ENCODE peak calls at places on chromosomes 3 and 15, in four cellular contexts. One of them, this sample, is unnamed.

GRCh38 chr3:179430277-179430870 is 20.9 kb downstream of the GNB4 start:
- DNase-seq in PC-9: no peak
- DNase-seq in cardiac muscle cell: no peak
- DNase-seq in CD8-positive, alpha-beta memory T cell: no peak
- DNase-seq in this sample: no peak

GRCh38 chr15:85646538-85647091 is 148.1 kb downstream of the KLHL25 start:
- DNase-seq in PC-9: no peak
- DNase-seq in cardiac muscle cell: no peak
- DNase-seq in CD8-positive, alpha-beta memory T cell: peak
- DNase-seq in this sample: no peak

GRCh38 chr3:173893835-173894234 is 496.3 kb downstream of the NLGN1 start:
- DNase-seq in PC-9: no peak
- DNase-seq in cardiac muscle cell: no peak
- DNase-seq in CD8-positive, alpha-beta memory T cell: no peak
- DNase-seq in this sample: no peak

GRCh38 chr15:57747206-57747605 is 40.7 kb downstream of the POLR2M start:
- DNase-seq in PC-9: no peak
- DNase-seq in cardiac muscle cell: peak
- DNase-seq in CD8-positive, alpha-beta memory T cell: no peak
- DNase-seq in this sample: no peak

GRCh38 chr3:111667170-111667569 is 72.0 kb upstream of the ZBED2 start:
- DNase-seq in PC-9: no peak
- DNase-seq in cardiac muscle cell: no peak
- DNase-seq in CD8-positive, alpha-beta memory T cell: no peak
- DNase-seq in this sample: no peak

GRCh38 chr3:161266731-161267150 is 45.6 kb downstream of the NMD3 start:
- DNase-seq in PC-9: no peak
- DNase-seq in cardiac muscle cell: peak
- DNase-seq in CD8-positive, alpha-beta memory T cell: no peak
- DNase-seq in this sample: peak

GRCh38 chr3:124401841-124402240 is 328.4 kb upstream of the UMPS start:
- DNase-seq in PC-9: no peak
- DNase-seq in cardiac muscle cell: peak
- DNase-seq in CD8-positive, alpha-beta memory T cell: no peak
- DNase-seq in this sample: no peak

GRCh38 chr3:177713921-177714900 is 516.9 kb upstream of the TBL1XR1 start:
- DNase-seq in PC-9: no peak
- DNase-seq in cardiac muscle cell: no peak
- DNase-seq in CD8-positive, alpha-beta memory T cell: no peak
- DNase-seq in this sample: no peak

GRCh38 chr15:39426552-39427532 is 154.0 kb upstream of the THBS1 start:
- DNase-seq in PC-9: no peak
- DNase-seq in cardiac muscle cell: peak
- DNase-seq in CD8-positive, alpha-beta memory T cell: peak
- DNase-seq in this sample: no peak

GRCh38 chr3:105332961-105333360 is 33.7 kb upstream of the ALCAM start:
- DNase-seq in PC-9: no peak
- DNase-seq in cardiac muscle cell: no peak
- DNase-seq in CD8-positive, alpha-beta memory T cell: no peak
- DNase-seq in this sample: no peak

GRCh38 chr3:105328338-105328730 is 38.4 kb upstream of the ALCAM start:
- DNase-seq in PC-9: no peak
- DNase-seq in cardiac muscle cell: no peak
- DNase-seq in CD8-positive, alpha-beta memory T cell: no peak
- DNase-seq in this sample: peak

GRCh38 chr3:105334138-105334882 is 32.4 kb upstream of the ALCAM start:
- DNase-seq in PC-9: no peak
- DNase-seq in cardiac muscle cell: peak
- DNase-seq in CD8-positive, alpha-beta memory T cell: no peak
- DNase-seq in this sample: no peak
- H3K27ac ChIP-seq in PC-9: no peak
- H3K27ac ChIP-seq in cardiac muscle cell: no peak
- H3K27ac ChIP-seq in CD8-positive, alpha-beta memory T cell: no peak
- H3K27ac ChIP-seq in this sample: no peak

DNA sequence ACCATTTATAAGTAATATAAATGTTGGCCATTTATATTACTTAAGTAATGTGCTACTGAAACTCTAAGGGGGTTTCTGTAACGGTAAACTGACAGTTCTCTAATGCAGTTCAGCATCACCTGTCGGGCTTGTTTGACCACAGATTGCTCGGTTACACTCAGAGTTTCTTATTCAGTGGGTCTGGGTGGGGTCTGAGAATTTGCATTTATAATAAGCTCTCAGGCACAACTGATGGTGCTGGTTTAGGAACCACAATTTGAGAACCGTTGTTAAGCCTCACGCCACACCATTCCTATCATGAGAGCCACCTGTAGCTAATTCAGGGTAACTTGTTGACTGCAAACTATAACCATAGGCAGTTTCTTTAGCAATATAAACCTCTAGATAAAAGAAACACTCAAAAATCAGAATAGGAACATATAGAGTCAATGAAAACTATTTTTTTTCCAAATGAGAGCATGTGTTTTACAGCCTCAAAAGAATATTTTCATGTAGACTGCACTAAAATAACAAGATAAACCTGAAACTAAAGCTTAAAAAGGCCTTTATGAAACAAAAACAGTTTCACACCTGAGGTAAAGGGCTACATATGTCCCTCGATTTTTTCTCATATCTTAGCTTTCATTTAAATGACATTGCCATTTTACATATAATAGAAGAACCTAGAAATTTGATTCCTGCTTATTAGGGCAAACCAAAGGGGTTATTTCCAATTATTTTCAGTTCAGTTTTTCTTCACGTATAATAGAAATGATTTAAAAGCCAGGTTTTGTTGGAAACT is 604.8 kb downstream of the UNC13C start:
- DNase-seq in PC-9: no peak
- DNase-seq in cardiac muscle cell: no peak
- DNase-seq in CD8-positive, alpha-beta memory T cell: no peak
- DNase-seq in this sample: no peak
- H3K27ac ChIP-seq in PC-9: no peak
- H3K27ac ChIP-seq in cardiac muscle cell: no peak
- H3K27ac ChIP-seq in CD8-positive, alpha-beta memory T cell: no peak
- H3K27ac ChIP-seq in this sample: no peak

GRCh38 chr3:41277790-41278465 is 78.6 kb downstream of the CTNNB1 start:
- DNase-seq in PC-9: no peak
- DNase-seq in cardiac muscle cell: no peak
- DNase-seq in CD8-positive, alpha-beta memory T cell: no peak
- DNase-seq in this sample: no peak
- H3K27ac ChIP-seq in PC-9: no peak
- H3K27ac ChIP-seq in cardiac muscle cell: no peak
- H3K27ac ChIP-seq in CD8-positive, alpha-beta memory T cell: no peak
- H3K27ac ChIP-seq in this sample: no peak

DNA sequence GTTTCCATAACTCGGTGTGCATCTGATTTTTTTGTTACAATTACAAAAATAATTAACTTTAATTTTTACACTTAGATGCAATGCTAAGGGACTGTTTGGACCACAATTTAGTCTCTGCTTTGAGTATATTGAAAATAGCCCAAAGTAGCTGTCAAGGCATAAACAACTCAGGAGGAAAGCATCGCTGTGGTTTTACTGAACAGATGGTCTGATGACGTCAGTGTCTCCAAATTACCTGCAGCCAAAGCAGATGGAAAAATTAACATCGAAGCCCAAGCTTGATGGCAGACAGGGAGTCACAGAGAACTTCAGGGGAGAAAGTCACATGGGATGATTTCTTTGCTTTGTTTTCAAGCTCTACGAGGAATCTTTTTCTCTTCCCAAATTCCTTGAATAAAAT is 83.1 kb upstream of the PLCL2 start:
- DNase-seq in PC-9: no peak
- DNase-seq in cardiac muscle cell: peak
- DNase-seq in CD8-positive, alpha-beta memory T cell: no peak
- DNase-seq in this sample: no peak
- H3K27ac ChIP-seq in PC-9: no peak
- H3K27ac ChIP-seq in cardiac muscle cell: no peak
- H3K27ac ChIP-seq in CD8-positive, alpha-beta memory T cell: no peak
- H3K27ac ChIP-seq in this sample: no peak

GRCh38 chr15:99707481-99708270 is 25.6 kb downstream of the LYSMD4 start:
- DNase-seq in PC-9: no peak
- DNase-seq in cardiac muscle cell: no peak
- DNase-seq in CD8-positive, alpha-beta memory T cell: no peak
- DNase-seq in this sample: peak
- H3K27ac ChIP-seq in PC-9: no peak
- H3K27ac ChIP-seq in cardiac muscle cell: peak
- H3K27ac ChIP-seq in CD8-positive, alpha-beta memory T cell: no peak
- H3K27ac ChIP-seq in this sample: peak

GRCh38 chr3:59752925-59753324 is 703.1 kb upstream of the CFAP20DC start:
- DNase-seq in PC-9: no peak
- DNase-seq in cardiac muscle cell: no peak
- DNase-seq in CD8-positive, alpha-beta memory T cell: no peak
- DNase-seq in this sample: no peak
- H3K27ac ChIP-seq in PC-9: no peak
- H3K27ac ChIP-seq in cardiac muscle cell: no peak
- H3K27ac ChIP-seq in CD8-positive, alpha-beta memory T cell: no peak
- H3K27ac ChIP-seq in this sample: no peak

DNA sequence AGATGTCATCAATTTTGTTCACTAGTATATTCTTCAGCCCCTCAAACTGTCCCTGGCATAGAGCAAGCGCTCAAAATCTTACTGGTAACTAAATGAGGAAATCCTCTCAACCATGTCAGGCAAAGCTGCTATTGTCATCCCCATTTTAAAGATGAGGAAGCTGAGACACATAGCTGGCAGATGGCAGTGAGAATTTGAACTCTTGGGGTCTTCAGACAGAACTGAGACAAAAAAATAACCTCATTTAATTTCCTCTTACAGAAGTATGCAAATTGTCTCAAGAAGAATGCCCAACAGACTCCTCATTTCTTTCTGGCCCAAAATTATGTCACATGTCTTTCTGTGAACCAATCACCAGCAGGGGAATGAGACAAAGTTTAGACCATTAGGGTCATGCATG is 40.2 kb upstream of the LYZL4 start:
- DNase-seq in PC-9: no peak
- DNase-seq in cardiac muscle cell: no peak
- DNase-seq in CD8-positive, alpha-beta memory T cell: no peak
- DNase-seq in this sample: no peak
- H3K27ac ChIP-seq in PC-9: no peak
- H3K27ac ChIP-seq in cardiac muscle cell: no peak
- H3K27ac ChIP-seq in CD8-positive, alpha-beta memory T cell: no peak
- H3K27ac ChIP-seq in this sample: no peak

GRCh38 chr15:71422530-71423259 is 307.4 kb downstream of the THSD4 start:
- DNase-seq in PC-9: no peak
- DNase-seq in cardiac muscle cell: no peak
- DNase-seq in CD8-positive, alpha-beta memory T cell: no peak
- DNase-seq in this sample: no peak
- H3K27ac ChIP-seq in PC-9: no peak
- H3K27ac ChIP-seq in cardiac muscle cell: no peak
- H3K27ac ChIP-seq in CD8-positive, alpha-beta memory T cell: no peak
- H3K27ac ChIP-seq in this sample: no peak

This sample was measured in RWPE1.